ENCODE peak calls at places on chromosomes 5 and 9, in nine cellular contexts. Q is GM12865; H is A549; U is IMR-90; J is fibroblast of the aortic adventitia; F is heart left ventricle; L is GM23338; N is aorta; M is CD8-positive, alpha-beta memory T cell. R is an unnamed sample.
A peak's percentile ranks its signal among the peaks of the same experiment; 100 is the strongest.

GRCh38 chr5:16963821-16964220 is 27.7 kb upstream of the MYO10 start:
- DNase-seq in J (no peak), U (no peak), H (no peak), M (no peak), F (no peak), Q (no peak), L (no peak), N (no peak), R (no peak)

GRCh38 chr5:1759378-1759970 is 40.2 kb downstream of the MRPL36 start:
- DNase-seq in N (peak; percentile 42), H (no peak), F (peak; percentile 8), M (no peak), L (no peak), Q (no peak), U (no peak), J (no peak), R (no peak)

GRCh38 chr9:76704601-76705204 is 59.5 kb upstream of the PCA3 start:
- DNase-seq in H (peak; percentile 44), L (peak; percentile 88), U (peak; percentile 93), Q (peak; percentile 70), F (no peak), M (no peak), J (peak; percentile 98), N (no peak), R (peak; percentile 97)

GRCh38 chr5:124057161-124057814 is 545.3 kb downstream of the CSNK1G3 start:
- DNase-seq in U (no peak), M (no peak), L (no peak), F (no peak), J (no peak), Q (peak; percentile 59), H (no peak), N (no peak), R (no peak)

GRCh38 chr5:121304838-121305237 is 546.8 kb upstream of the FTMT start:
- DNase-seq in F (no peak), L (no peak), Q (no peak), M (no peak), H (no peak), N (no peak), U (no peak), J (no peak), R (no peak)

GRCh38 chr5:84362061-84362720 is 22.5 kb downstream of the EDIL3 start:
- DNase-seq in F (no peak), N (no peak), L (no peak), Q (no peak), H (no peak), U (no peak), M (no peak), J (peak; percentile 33), R (no peak)

GRCh38 chr5:148912714-148913398 is 86.4 kb downstream of the ADRB2 start:
- DNase-seq in N (no peak), M (no peak), Q (no peak), J (peak; percentile 95), L (peak; percentile 88), U (peak; percentile 99), H (peak; percentile 82), F (no peak), R (peak; percentile 94)

GRCh38 chr9:99859395-99859980 is 37.8 kb downstream of the NR4A3 start:
- DNase-seq in Q (no peak), U (peak; percentile 42), J (peak; percentile 64), H (no peak), F (no peak), L (peak; percentile 85), M (no peak), N (no peak), R (peak; percentile 30)

GRCh38 chr9:4596165-4596922 is 65.8 kb upstream of the PLPP6 start:
- DNase-seq in J (no peak), F (no peak), H (no peak), U (no peak), M (peak; percentile 30), L (no peak), Q (peak; percentile 48), N (no peak), R (no peak)

GRCh38 chr5:155943516-155944407 is 383.2 kb upstream of the SGCD start:
- DNase-seq in H (peak; percentile 27), F (peak; percentile 28), Q (peak; percentile 62), M (peak; percentile 5), U (peak; percentile 70), L (peak; percentile 77), J (peak; percentile 3), N (peak; percentile 77), R (peak; percentile 58)

GRCh38 chr5:160064441-160064840 is 54.8 kb downstream of the PWWP2A start:
- DNase-seq in L (no peak), N (no peak), H (no peak), Q (no peak), F (no peak), J (no peak), U (no peak), M (no peak), R (no peak)

GRCh38 chr9:82791685-82792084 is 271.3 kb downstream of the RASEF start:
- DNase-seq in F (no peak), H (no peak), L (no peak), J (no peak), M (no peak), U (no peak), Q (no peak), N (no peak), R (no peak)

GRCh38 chr9:131228096-131228495 is 48.2 kb downstream of the FAM78A start:
- DNase-seq in F (no peak), Q (no peak), N (no peak), U (no peak), M (no peak), J (no peak), H (no peak), L (no peak), R (no peak)

GRCh38 chr5:11904270-11904906 is at the start of gene CTNND2:
- DNase-seq in L (peak; percentile 94), N (no peak), Q (no peak), M (no peak), J (no peak), H (peak; percentile 9), U (no peak), F (peak; percentile 19), R (peak; percentile 4)
- H3K4me3 ChIP-seq in L (peak within 1 kb of the TSS; percentile 80), N (no peak within 1 kb of the TSS), Q (no peak within 1 kb of the TSS), M (no peak within 1 kb of the TSS), J (no peak within 1 kb of the TSS), H (peak within 1 kb of the TSS; percentile 57), U (no peak within 1 kb of the TSS), F (peak within 1 kb of the TSS; percentile 52), R (peak within 1 kb of the TSS; percentile 25)

GRCh38 chr5:102296229-102296817 is at the start of gene SLCO4C1:
- DNase-seq in J (peak; percentile 8), U (no peak), F (peak; percentile 71), H (peak; percentile 61), N (peak; percentile 90), M (peak; percentile 67), Q (peak; percentile 80), L (peak; percentile 95), R (peak; percentile 31)

GRCh38 chr5:102290004-102290403 is 6.1 kb downstream of the SLCO4C1 start:
- DNase-seq in F (no peak), L (no peak), U (no peak), Q (no peak), J (no peak), N (no peak), H (no peak), M (no peak), R (no peak)

GRCh38 chr5:102289251-102289899 is 6.7 kb downstream of the SLCO4C1 start:
- DNase-seq in L (no peak), U (no peak), N (no peak), M (no peak), Q (no peak), J (no peak), H (no peak), F (no peak), R (no peak)

GRCh38 chr5:102295534-102296228 is 403 bp downstream of the SLCO4C1 start:
- DNase-seq in H (no peak), U (no peak), M (no peak), L (peak; percentile 81), N (peak; percentile 70), Q (no peak), F (no peak), J (no peak), R (no peak)

GRCh38 chr5:102294996-102295395 is 1.1 kb downstream of the SLCO4C1 start:
- DNase-seq in N (no peak), J (no peak), Q (no peak), U (no peak), F (no peak), M (no peak), L (peak; percentile 28), H (no peak), R (no peak)
- H3K4me3 ChIP-seq in N (no peak overlapping the region), J (no peak overlapping the region), Q (no peak overlapping the region), U (no peak overlapping the region), F (no peak overlapping the region), M (no peak overlapping the region), L (peak overlapping the region; percentile 65), H (no peak overlapping the region), R (no peak overlapping the region)

DNA sequence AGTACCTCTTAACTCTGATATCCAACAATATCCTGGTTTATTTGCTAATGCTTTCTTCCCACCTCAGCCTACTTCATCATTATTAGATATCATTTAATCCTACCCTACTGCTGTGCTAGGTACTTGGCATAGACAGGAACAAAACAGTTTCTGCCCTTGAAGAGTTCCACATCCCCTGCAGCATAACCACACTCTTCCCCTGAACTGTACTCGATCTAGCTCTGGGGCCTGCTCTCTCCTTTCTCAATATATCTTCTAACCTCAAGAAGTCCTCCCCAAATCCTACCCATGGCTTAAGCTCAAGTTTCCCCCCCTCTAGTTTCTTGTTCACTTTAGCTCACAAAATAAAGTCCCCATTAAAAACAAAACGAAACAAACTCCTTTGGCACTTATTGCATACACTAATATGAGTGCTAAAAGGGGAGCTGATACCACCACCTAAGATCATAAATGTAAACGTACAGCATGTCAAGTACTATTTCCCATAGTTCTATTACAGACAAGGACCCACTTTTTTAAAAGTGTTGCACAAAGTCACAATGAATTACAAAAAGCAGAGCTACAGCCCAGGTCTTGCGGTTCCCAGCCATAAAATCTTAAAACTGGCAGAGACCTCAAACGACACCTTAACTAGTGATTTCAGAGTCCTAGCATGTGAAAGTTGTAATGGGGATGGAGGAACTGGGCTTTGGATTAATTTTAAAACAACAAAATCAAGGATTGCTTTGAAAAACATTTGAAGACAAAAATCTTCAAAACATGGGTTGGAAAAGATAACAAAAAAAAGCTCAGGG is 80.7 kb downstream of the PTPDC1 start:
- DNase-seq in M (no peak), F (no peak), U (no peak), J (no peak), Q (no peak), H (no peak), N (no peak), L (no peak), R (no peak)
- H3K4me3 ChIP-seq in M (peak overlapping the region; percentile 85), F (no peak overlapping the region), U (no peak overlapping the region), J (no peak overlapping the region), Q (peak overlapping the region; percentile 67), H (peak overlapping the region; percentile 33), N (no peak overlapping the region), L (peak overlapping the region; percentile 39), R (no peak overlapping the region)

DNA sequence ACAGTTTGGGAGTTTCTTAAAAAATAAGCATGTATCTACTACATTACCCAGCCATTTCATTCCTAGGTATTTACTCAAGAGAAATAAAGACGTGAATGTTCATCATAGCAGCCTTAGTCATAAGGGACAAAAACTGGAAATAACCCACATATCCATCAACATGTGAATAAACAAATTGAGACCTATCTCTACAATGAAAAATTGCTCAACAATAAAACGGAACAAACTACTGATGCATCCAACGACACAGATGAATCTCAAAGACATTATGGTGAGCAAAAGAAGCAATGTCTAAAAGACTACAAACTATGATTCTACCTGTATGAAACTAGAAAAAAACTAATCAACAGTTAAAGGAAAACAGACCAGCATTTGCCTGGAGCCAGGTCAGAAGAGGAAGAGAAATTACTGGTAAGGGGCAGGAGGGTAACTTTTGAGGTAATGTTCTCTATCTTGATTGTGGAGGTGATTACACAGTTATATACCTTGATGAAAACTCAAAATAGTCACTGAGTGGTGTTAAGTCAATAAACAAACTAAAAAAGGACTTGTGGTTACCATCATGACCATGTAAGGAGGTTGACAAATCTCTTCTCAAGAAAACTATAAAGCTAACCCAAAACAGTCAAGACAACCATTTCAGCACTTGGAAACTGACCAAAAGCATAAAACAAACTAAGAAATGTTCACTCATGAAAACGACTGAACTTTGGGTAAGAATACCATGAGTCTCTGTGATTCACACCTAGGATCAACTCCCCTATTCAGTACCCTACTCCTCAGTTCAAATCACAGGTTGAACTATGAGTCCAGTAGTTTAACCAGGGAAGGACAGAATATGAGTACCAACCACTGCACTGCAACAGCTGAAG is 10.4 kb downstream of the UIMC1 start:
- DNase-seq in J (peak; percentile 79), H (no peak), N (no peak), M (no peak), Q (peak; percentile 46), F (no peak), U (peak; percentile 79), L (no peak), R (peak; percentile 86)
- H3K4me3 ChIP-seq in J (no peak overlapping the region), H (no peak overlapping the region), N (no peak overlapping the region), M (no peak overlapping the region), Q (peak overlapping the region; percentile 8), F (no peak overlapping the region), U (no peak overlapping the region), L (no peak overlapping the region), R (no peak overlapping the region)